ENCODE peak calls at places on chromosomes 4 and X, in ten cellular contexts. One of them, this sample, is unnamed.

GRCh38 chr4:71209161-71209560 is 129.7 kb upstream of the SLC4A4 start:
- DNase-seq in aorta: no peak
- DNase-seq in right lobe of liver: no peak
- DNase-seq in upper lobe of right lung: no peak
- DNase-seq in GM23248: peak; percentile 89
- DNase-seq in naive thymus-derived CD4-positive, alpha-beta T cell: no peak
- DNase-seq in fibroblast of lung: peak; percentile 91
- DNase-seq in mesendoderm: peak; percentile 15
- DNase-seq in K562: no peak
- DNase-seq in heart left ventricle: no peak
- DNase-seq in this sample: no peak

GRCh38 chr4:7015383-7016035 is 27.7 kb upstream of the TADA2B start:
- DNase-seq in aorta: peak; percentile 50
- DNase-seq in right lobe of liver: no peak
- DNase-seq in upper lobe of right lung: no peak
- DNase-seq in GM23248: no peak
- DNase-seq in naive thymus-derived CD4-positive, alpha-beta T cell: no peak
- DNase-seq in fibroblast of lung: peak; percentile 48
- DNase-seq in mesendoderm: no peak
- DNase-seq in K562: no peak
- DNase-seq in heart left ventricle: no peak
- DNase-seq in this sample: no peak

GRCh38 chr4:1855334-1856070 is 454 bp downstream of the LETM1 start:
- DNase-seq in aorta: no peak
- DNase-seq in right lobe of liver: no peak
- DNase-seq in upper lobe of right lung: peak; percentile 73
- DNase-seq in GM23248: peak; percentile 46
- DNase-seq in naive thymus-derived CD4-positive, alpha-beta T cell: no peak
- DNase-seq in fibroblast of lung: no peak
- DNase-seq in mesendoderm: no peak
- DNase-seq in K562: peak; percentile 73
- DNase-seq in heart left ventricle: peak; percentile 48
- DNase-seq in this sample: peak; percentile 26

GRCh38 chr4:8515316-8516060 is 64.7 kb upstream of the GPR78 start:
- DNase-seq in aorta: no peak
- DNase-seq in right lobe of liver: no peak
- DNase-seq in upper lobe of right lung: no peak
- DNase-seq in GM23248: peak; percentile 90
- DNase-seq in naive thymus-derived CD4-positive, alpha-beta T cell: no peak
- DNase-seq in fibroblast of lung: peak; percentile 27
- DNase-seq in mesendoderm: no peak
- DNase-seq in K562: no peak
- DNase-seq in heart left ventricle: no peak
- DNase-seq in this sample: no peak

GRCh38 chr4:108854781-108855180 is 91.9 kb upstream of the ETNPPL start:
- DNase-seq in aorta: no peak
- DNase-seq in right lobe of liver: no peak
- DNase-seq in upper lobe of right lung: no peak
- DNase-seq in GM23248: peak; percentile 21
- DNase-seq in naive thymus-derived CD4-positive, alpha-beta T cell: no peak
- DNase-seq in fibroblast of lung: peak; percentile 45
- DNase-seq in mesendoderm: no peak
- DNase-seq in K562: no peak
- DNase-seq in heart left ventricle: no peak
- DNase-seq in this sample: no peak

GRCh38 chr4:8002525-8003309 is 63.1 kb upstream of the AFAP1 start:
- DNase-seq in aorta: no peak
- DNase-seq in right lobe of liver: no peak
- DNase-seq in upper lobe of right lung: no peak
- DNase-seq in GM23248: no peak
- DNase-seq in naive thymus-derived CD4-positive, alpha-beta T cell: no peak
- DNase-seq in fibroblast of lung: no peak
- DNase-seq in mesendoderm: no peak
- DNase-seq in K562: no peak
- DNase-seq in heart left ventricle: no peak
- DNase-seq in this sample: no peak

GRCh38 chr4:2061208-2062131 is 2.3 kb downstream of the NAT8L start:
- DNase-seq in aorta: no peak
- DNase-seq in right lobe of liver: no peak
- DNase-seq in upper lobe of right lung: no peak
- DNase-seq in GM23248: no peak
- DNase-seq in naive thymus-derived CD4-positive, alpha-beta T cell: no peak
- DNase-seq in fibroblast of lung: no peak
- DNase-seq in mesendoderm: no peak
- DNase-seq in K562: no peak
- DNase-seq in heart left ventricle: peak; percentile 22
- DNase-seq in this sample: no peak

GRCh38 chr4:94714761-94715160 is 43.0 kb upstream of the BMPR1B start:
- DNase-seq in aorta: no peak
- DNase-seq in right lobe of liver: no peak
- DNase-seq in upper lobe of right lung: no peak
- DNase-seq in GM23248: peak; percentile 91
- DNase-seq in naive thymus-derived CD4-positive, alpha-beta T cell: no peak
- DNase-seq in fibroblast of lung: peak; percentile 89
- DNase-seq in mesendoderm: no peak
- DNase-seq in K562: no peak
- DNase-seq in heart left ventricle: no peak
- DNase-seq in this sample: no peak

GRCh38 chr4:99383833-99384392 is 31.4 kb upstream of the ADH1C start:
- DNase-seq in aorta: no peak
- DNase-seq in right lobe of liver: peak; percentile 80
- DNase-seq in upper lobe of right lung: no peak
- DNase-seq in GM23248: peak; percentile 95
- DNase-seq in naive thymus-derived CD4-positive, alpha-beta T cell: no peak
- DNase-seq in fibroblast of lung: peak; percentile 61
- DNase-seq in mesendoderm: no peak
- DNase-seq in K562: no peak
- DNase-seq in heart left ventricle: no peak
- DNase-seq in this sample: peak; percentile 51

GRCh38 chr4:99381588-99382175 is 29.1 kb upstream of the ADH1C start:
- DNase-seq in aorta: no peak
- DNase-seq in right lobe of liver: no peak
- DNase-seq in upper lobe of right lung: no peak
- DNase-seq in GM23248: no peak
- DNase-seq in naive thymus-derived CD4-positive, alpha-beta T cell: no peak
- DNase-seq in fibroblast of lung: no peak
- DNase-seq in mesendoderm: no peak
- DNase-seq in K562: no peak
- DNase-seq in heart left ventricle: no peak
- DNase-seq in this sample: no peak

GRCh38 chr4:99383381-99383780 is 30.8 kb upstream of the ADH1C start:
- DNase-seq in aorta: no peak
- DNase-seq in right lobe of liver: no peak
- DNase-seq in upper lobe of right lung: no peak
- DNase-seq in GM23248: peak; percentile 47
- DNase-seq in naive thymus-derived CD4-positive, alpha-beta T cell: no peak
- DNase-seq in fibroblast of lung: no peak
- DNase-seq in mesendoderm: peak; percentile 70
- DNase-seq in K562: no peak
- DNase-seq in heart left ventricle: no peak
- DNase-seq in this sample: no peak

GRCh38 chr4:99379571-99379970 is 27.0 kb upstream of the ADH1C start:
- DNase-seq in aorta: no peak
- DNase-seq in right lobe of liver: no peak
- DNase-seq in upper lobe of right lung: no peak
- DNase-seq in GM23248: no peak
- DNase-seq in naive thymus-derived CD4-positive, alpha-beta T cell: no peak
- DNase-seq in fibroblast of lung: no peak
- DNase-seq in mesendoderm: no peak
- DNase-seq in K562: no peak
- DNase-seq in heart left ventricle: no peak
- DNase-seq in this sample: no peak

GRCh38 chr4:99382745-99383360 is 30.3 kb upstream of the ADH1C start:
- DNase-seq in aorta: no peak
- DNase-seq in right lobe of liver: peak; percentile 57
- DNase-seq in upper lobe of right lung: no peak
- DNase-seq in GM23248: no peak
- DNase-seq in naive thymus-derived CD4-positive, alpha-beta T cell: no peak
- DNase-seq in fibroblast of lung: peak; percentile 16
- DNase-seq in mesendoderm: no peak
- DNase-seq in K562: no peak
- DNase-seq in heart left ventricle: no peak
- DNase-seq in this sample: no peak
- H3K27ac ChIP-seq in aorta: peak overlapping the region; percentile 96
- H3K27ac ChIP-seq in right lobe of liver: peak overlapping the region; percentile 82
- H3K27ac ChIP-seq in upper lobe of right lung: peak overlapping the region; percentile 65
- H3K27ac ChIP-seq in GM23248: peak overlapping the region; percentile 99
- H3K27ac ChIP-seq in naive thymus-derived CD4-positive, alpha-beta T cell: no peak overlapping the region
- H3K27ac ChIP-seq in fibroblast of lung: peak overlapping the region; percentile 94
- H3K27ac ChIP-seq in mesendoderm: no peak overlapping the region
- H3K27ac ChIP-seq in K562: no peak overlapping the region
- H3K27ac ChIP-seq in heart left ventricle: peak overlapping the region; percentile 66
- H3K27ac ChIP-seq in this sample: peak overlapping the region; percentile 14

DNA sequence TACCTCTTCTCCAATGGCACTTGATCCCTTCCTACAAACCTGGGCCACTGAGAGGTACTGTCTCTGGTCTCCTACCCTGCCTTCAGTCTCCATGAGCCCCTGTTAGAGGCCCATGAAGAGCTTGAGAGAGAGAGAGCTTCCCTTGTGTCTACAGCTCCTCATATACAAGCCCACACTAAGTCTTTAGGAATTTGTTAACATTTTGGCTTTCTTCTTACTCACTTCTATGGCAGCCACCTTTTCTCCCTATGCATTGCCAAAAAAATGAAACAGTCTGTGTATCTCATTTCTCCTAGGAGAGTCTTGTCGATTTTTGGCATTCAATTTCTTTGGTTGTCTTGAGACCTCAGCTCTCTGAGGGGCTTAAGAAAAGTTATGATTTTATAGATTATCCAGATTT is 90.9 kb upstream of the LNX1 start:
- DNase-seq in aorta: no peak
- DNase-seq in right lobe of liver: no peak
- DNase-seq in upper lobe of right lung: no peak
- DNase-seq in GM23248: peak; percentile 84
- DNase-seq in naive thymus-derived CD4-positive, alpha-beta T cell: no peak
- DNase-seq in fibroblast of lung: peak; percentile 88
- DNase-seq in mesendoderm: no peak
- DNase-seq in K562: no peak
- DNase-seq in heart left ventricle: no peak
- DNase-seq in this sample: no peak
- H3K4me3 ChIP-seq in aorta: no peak overlapping the region
- H3K4me3 ChIP-seq in right lobe of liver: no peak overlapping the region
- H3K4me3 ChIP-seq in upper lobe of right lung: no peak overlapping the region
- H3K4me3 ChIP-seq in GM23248: peak overlapping the region; percentile 8
- H3K4me3 ChIP-seq in naive thymus-derived CD4-positive, alpha-beta T cell: no peak overlapping the region
- H3K4me3 ChIP-seq in fibroblast of lung: no peak overlapping the region
- H3K4me3 ChIP-seq in mesendoderm: no peak overlapping the region
- H3K4me3 ChIP-seq in K562: no peak overlapping the region
- H3K4me3 ChIP-seq in heart left ventricle: no peak overlapping the region
- H3K4me3 ChIP-seq in this sample: no peak overlapping the region

DNA sequence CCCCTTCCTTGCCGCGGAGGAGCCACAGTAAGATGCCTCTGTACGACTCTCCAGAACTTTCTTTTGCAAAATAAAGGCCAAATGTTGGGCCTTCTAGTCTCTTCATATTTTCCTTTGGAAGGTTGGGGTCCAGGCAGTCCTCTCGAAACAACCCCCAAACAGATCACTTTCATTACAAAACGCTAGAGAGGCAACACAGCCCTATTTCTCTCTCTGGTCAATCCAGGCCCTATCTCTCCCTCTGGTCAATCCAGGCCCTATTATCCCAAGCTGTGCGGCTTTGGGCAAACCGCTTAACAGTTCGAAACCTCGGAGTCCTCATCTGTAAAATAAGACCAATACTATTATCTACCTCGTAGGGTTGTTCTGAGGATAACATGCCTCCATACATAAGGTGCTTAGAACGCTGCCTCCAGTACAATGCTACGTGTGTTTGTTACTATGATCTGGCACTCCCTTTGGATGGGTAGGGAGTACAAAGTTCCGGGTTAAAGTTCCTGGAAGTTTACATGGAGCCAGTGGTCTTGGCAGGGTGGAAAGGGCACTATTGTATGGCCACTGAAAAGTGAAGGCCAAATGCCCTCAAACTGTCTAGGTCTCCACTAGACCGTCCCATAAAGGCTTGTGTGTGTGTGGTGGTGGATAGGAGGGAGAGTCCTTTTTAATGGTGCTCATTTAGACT is 75.4 kb upstream of the BCOR start:
- DNase-seq in aorta: no peak
- DNase-seq in right lobe of liver: no peak
- DNase-seq in upper lobe of right lung: no peak
- DNase-seq in GM23248: no peak
- DNase-seq in naive thymus-derived CD4-positive, alpha-beta T cell: no peak
- DNase-seq in fibroblast of lung: no peak
- DNase-seq in mesendoderm: no peak
- DNase-seq in K562: no peak
- DNase-seq in heart left ventricle: no peak
- DNase-seq in this sample: no peak
- H3K27ac ChIP-seq in aorta: peak overlapping the region; percentile 38
- H3K27ac ChIP-seq in right lobe of liver: peak overlapping the region; percentile 93
- H3K27ac ChIP-seq in upper lobe of right lung: peak overlapping the region; percentile 97
- H3K27ac ChIP-seq in GM23248: peak overlapping the region; percentile 78
- H3K27ac ChIP-seq in naive thymus-derived CD4-positive, alpha-beta T cell: peak overlapping the region; percentile 98
- H3K27ac ChIP-seq in fibroblast of lung: no peak overlapping the region
- H3K27ac ChIP-seq in mesendoderm: no peak overlapping the region
- H3K27ac ChIP-seq in K562: peak overlapping the region; percentile 99
- H3K27ac ChIP-seq in heart left ventricle: peak overlapping the region; percentile 78
- H3K27ac ChIP-seq in this sample: no peak overlapping the region

GRCh38 chrX:130083107-130083490 is 27.2 kb downstream of the ELF4 start:
- DNase-seq in aorta: no peak
- DNase-seq in right lobe of liver: no peak
- DNase-seq in upper lobe of right lung: no peak
- DNase-seq in GM23248: no peak
- DNase-seq in naive thymus-derived CD4-positive, alpha-beta T cell: no peak
- DNase-seq in fibroblast of lung: no peak
- DNase-seq in mesendoderm: peak; percentile 56
- DNase-seq in K562: peak; percentile 49
- DNase-seq in heart left ventricle: no peak
- DNase-seq in this sample: no peak

GRCh38 chrX:130085551-130085986 is 24.7 kb downstream of the ELF4 start:
- DNase-seq in aorta: no peak
- DNase-seq in right lobe of liver: no peak
- DNase-seq in upper lobe of right lung: no peak
- DNase-seq in GM23248: peak; percentile 16
- DNase-seq in naive thymus-derived CD4-positive, alpha-beta T cell: no peak
- DNase-seq in fibroblast of lung: peak; percentile 21
- DNase-seq in mesendoderm: no peak
- DNase-seq in K562: no peak
- DNase-seq in heart left ventricle: peak; percentile 29
- DNase-seq in this sample: no peak

GRCh38 chrX:130083656-130084382 is 26.5 kb downstream of the ELF4 start:
- DNase-seq in aorta: no peak
- DNase-seq in right lobe of liver: no peak
- DNase-seq in upper lobe of right lung: peak; percentile 65
- DNase-seq in GM23248: no peak
- DNase-seq in naive thymus-derived CD4-positive, alpha-beta T cell: no peak
- DNase-seq in fibroblast of lung: no peak
- DNase-seq in mesendoderm: no peak
- DNase-seq in K562: no peak
- DNase-seq in heart left ventricle: peak; percentile 25
- DNase-seq in this sample: no peak

GRCh38 chrX:130086414-130087207 is 23.7 kb downstream of the ELF4 start:
- DNase-seq in aorta: no peak
- DNase-seq in right lobe of liver: no peak
- DNase-seq in upper lobe of right lung: no peak
- DNase-seq in GM23248: no peak
- DNase-seq in naive thymus-derived CD4-positive, alpha-beta T cell: peak; percentile 79
- DNase-seq in fibroblast of lung: no peak
- DNase-seq in mesendoderm: no peak
- DNase-seq in K562: no peak
- DNase-seq in heart left ventricle: peak; percentile 30
- DNase-seq in this sample: no peak

DNA sequence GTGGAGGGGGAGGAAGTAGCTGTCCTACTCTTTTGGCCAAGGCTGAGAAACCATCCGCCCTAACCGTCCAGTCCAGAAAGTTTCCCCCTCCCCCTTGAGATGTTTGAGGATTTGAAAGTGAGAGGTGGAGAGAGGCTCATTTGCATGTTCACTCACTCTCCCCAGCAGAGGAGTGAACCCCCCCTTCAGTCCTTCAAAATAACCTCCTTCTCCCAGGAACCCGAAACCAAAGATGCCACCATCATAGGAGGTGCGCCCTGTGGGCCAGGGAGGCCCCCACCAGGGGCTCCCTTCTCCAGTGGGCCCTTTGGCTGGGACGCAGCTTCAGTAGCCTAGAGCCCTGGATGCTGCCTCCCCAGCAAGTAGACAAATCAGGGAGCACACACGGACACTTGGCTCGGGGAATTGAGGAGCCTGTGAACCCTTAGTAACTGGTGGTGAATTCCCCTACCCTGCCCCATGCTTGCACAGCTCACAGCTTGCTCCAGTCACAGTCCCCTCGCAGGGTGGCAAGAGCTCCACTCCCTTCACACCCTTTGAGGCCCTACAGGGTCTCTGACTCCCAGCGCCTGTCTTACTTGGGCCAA is 25.6 kb downstream of the ELF4 start:
- DNase-seq in aorta: no peak
- DNase-seq in right lobe of liver: no peak
- DNase-seq in upper lobe of right lung: no peak
- DNase-seq in GM23248: no peak
- DNase-seq in naive thymus-derived CD4-positive, alpha-beta T cell: no peak
- DNase-seq in fibroblast of lung: no peak
- DNase-seq in mesendoderm: no peak
- DNase-seq in K562: no peak
- DNase-seq in heart left ventricle: peak; percentile 18
- DNase-seq in this sample: no peak
- H3K4me3 ChIP-seq in aorta: no peak overlapping the region
- H3K4me3 ChIP-seq in right lobe of liver: no peak overlapping the region
- H3K4me3 ChIP-seq in upper lobe of right lung: no peak overlapping the region
- H3K4me3 ChIP-seq in GM23248: no peak overlapping the region
- H3K4me3 ChIP-seq in naive thymus-derived CD4-positive, alpha-beta T cell: peak overlapping the region; percentile 67
- H3K4me3 ChIP-seq in fibroblast of lung: no peak overlapping the region
- H3K4me3 ChIP-seq in mesendoderm: no peak overlapping the region
- H3K4me3 ChIP-seq in K562: no peak overlapping the region
- H3K4me3 ChIP-seq in heart left ventricle: no peak overlapping the region
- H3K4me3 ChIP-seq in this sample: no peak overlapping the region